ENCODE peak calls at places on chromosomes 4 and X, in six cellular contexts. One of them, this sample, is unnamed.
A peak's percentile ranks its signal among the peaks of the same experiment; 100 is the strongest.

GRCh38 chr4:154064244-154064643 is 275.4 kb upstream of the SFRP2 start:
- DNase-seq in brain microvascular endothelial cell: no peak
- DNase-seq in NB4: no peak
- DNase-seq in psoas muscle: no peak
- DNase-seq in RWPE1: no peak
- DNase-seq in fibroblast of mammary gland: no peak
- DNase-seq in this sample: no peak

GRCh38 chr4:177987896-177988295 is 545.7 kb upstream of the AGA start:
- DNase-seq in brain microvascular endothelial cell: no peak
- DNase-seq in fibroblast of mammary gland: no peak
- DNase-seq in RWPE1: no peak
- DNase-seq in psoas muscle: no peak
- DNase-seq in NB4: no peak
- DNase-seq in this sample: no peak

GRCh38 chr4:139154538-139154937 is 22.5 kb downstream of the ELF2 start:
- DNase-seq in fibroblast of mammary gland: no peak
- DNase-seq in brain microvascular endothelial cell: no peak
- DNase-seq in psoas muscle: no peak
- DNase-seq in NB4: no peak
- DNase-seq in RWPE1: no peak
- DNase-seq in this sample: no peak

GRCh38 chr4:110270492-110271197 is 72.2 kb upstream of the ELOVL6 start:
- DNase-seq in RWPE1: peak; percentile 18
- DNase-seq in psoas muscle: no peak
- DNase-seq in brain microvascular endothelial cell: peak; percentile 66
- DNase-seq in fibroblast of mammary gland: peak; percentile 80
- DNase-seq in NB4: peak; percentile 14
- DNase-seq in this sample: no peak

GRCh38 chr4:108881190-108881589 is 118.3 kb upstream of the ETNPPL start:
- DNase-seq in NB4: no peak
- DNase-seq in psoas muscle: no peak
- DNase-seq in RWPE1: peak; percentile 6
- DNase-seq in fibroblast of mammary gland: peak; percentile 28
- DNase-seq in brain microvascular endothelial cell: peak; percentile 78
- DNase-seq in this sample: no peak

GRCh38 chr4:139887378-139887801 is 221.8 kb downstream of the MGST2 start:
- DNase-seq in NB4: no peak
- DNase-seq in fibroblast of mammary gland: peak; percentile 27
- DNase-seq in brain microvascular endothelial cell: no peak
- DNase-seq in RWPE1: peak; percentile 8
- DNase-seq in psoas muscle: no peak
- DNase-seq in this sample: no peak

GRCh38 chrX:281166-281999 is at the start of gene PLCXD1:
- DNase-seq in RWPE1: no peak
- DNase-seq in psoas muscle: no peak
- DNase-seq in NB4: no peak
- DNase-seq in fibroblast of mammary gland: no peak
- DNase-seq in brain microvascular endothelial cell: no peak
- DNase-seq in this sample: no peak

GRCh38 chr4:20050768-20051167 is 200.9 kb upstream of the SLIT2 start:
- DNase-seq in NB4: no peak
- DNase-seq in brain microvascular endothelial cell: no peak
- DNase-seq in fibroblast of mammary gland: no peak
- DNase-seq in psoas muscle: no peak
- DNase-seq in RWPE1: no peak
- DNase-seq in this sample: no peak

GRCh38 chr4:55004831-55005230 is 120.6 kb downstream of the KDR start:
- DNase-seq in brain microvascular endothelial cell: peak; percentile 9
- DNase-seq in fibroblast of mammary gland: peak; percentile 4
- DNase-seq in RWPE1: no peak
- DNase-seq in psoas muscle: peak; percentile 60
- DNase-seq in NB4: no peak
- DNase-seq in this sample: no peak

GRCh38 chr4:167239627-167240026 is 5.3 kb upstream of the SPOCK3 start:
- DNase-seq in psoas muscle: no peak
- DNase-seq in brain microvascular endothelial cell: no peak
- DNase-seq in fibroblast of mammary gland: no peak
- DNase-seq in RWPE1: no peak
- DNase-seq in NB4: no peak
- DNase-seq in this sample: no peak

GRCh38 chrX:30308263-30309138 is 689 bp downstream of the NR0B1 start:
- DNase-seq in NB4: no peak
- DNase-seq in psoas muscle: peak; percentile 48
- DNase-seq in fibroblast of mammary gland: peak; percentile 15
- DNase-seq in brain microvascular endothelial cell: no peak
- DNase-seq in RWPE1: no peak
- DNase-seq in this sample: no peak

GRCh38 chrX:149453030-149453429 is 52.1 kb downstream of the IDS start:
- DNase-seq in NB4: no peak
- DNase-seq in psoas muscle: no peak
- DNase-seq in RWPE1: peak; percentile 43
- DNase-seq in fibroblast of mammary gland: peak; percentile 68
- DNase-seq in brain microvascular endothelial cell: peak; percentile 57
- DNase-seq in this sample: no peak

GRCh38 chrX:68193234-68193633 is 240.1 kb downstream of the OPHN1 start:
- DNase-seq in NB4: no peak
- DNase-seq in fibroblast of mammary gland: no peak
- DNase-seq in psoas muscle: no peak
- DNase-seq in RWPE1: no peak
- DNase-seq in brain microvascular endothelial cell: no peak
- DNase-seq in this sample: no peak

GRCh38 chr4:6658635-6659075 is 18.2 kb downstream of the MRFAP1 start:
- DNase-seq in NB4: no peak
- DNase-seq in brain microvascular endothelial cell: peak; percentile 4
- DNase-seq in psoas muscle: peak; percentile 63
- DNase-seq in RWPE1: no peak
- DNase-seq in fibroblast of mammary gland: no peak
- DNase-seq in this sample: peak; percentile 66

GRCh38 chrX:39819921-39820849 is 277.6 kb downstream of the BCOR start:
- DNase-seq in RWPE1: no peak
- DNase-seq in brain microvascular endothelial cell: no peak
- DNase-seq in psoas muscle: peak; percentile 52
- DNase-seq in fibroblast of mammary gland: no peak
- DNase-seq in NB4: no peak
- DNase-seq in this sample: no peak

GRCh38 chrX:105610401-105610800 is 211.9 kb upstream of the NRK start:
- DNase-seq in NB4: no peak
- DNase-seq in fibroblast of mammary gland: peak; percentile 37
- DNase-seq in RWPE1: peak; percentile 2
- DNase-seq in brain microvascular endothelial cell: no peak
- DNase-seq in psoas muscle: no peak
- DNase-seq in this sample: no peak

GRCh38 chrX:116490091-116490490 is 27.3 kb upstream of the CT83 start:
- DNase-seq in RWPE1: no peak
- DNase-seq in brain microvascular endothelial cell: no peak
- DNase-seq in NB4: peak; percentile 0
- DNase-seq in fibroblast of mammary gland: peak; percentile 8
- DNase-seq in psoas muscle: no peak
- DNase-seq in this sample: no peak

GRCh38 chr4:127965803-127966175 is 583 bp downstream of the ABHD18 start:
- DNase-seq in RWPE1: peak; percentile 28
- DNase-seq in fibroblast of mammary gland: peak; percentile 12
- DNase-seq in NB4: peak; percentile 64
- DNase-seq in brain microvascular endothelial cell: peak; percentile 14
- DNase-seq in psoas muscle: no peak
- DNase-seq in this sample: no peak

GRCh38 chrX:112641449-112641848 is 38.3 kb downstream of the LHFPL1 start:
- DNase-seq in RWPE1: no peak
- DNase-seq in fibroblast of mammary gland: no peak
- DNase-seq in psoas muscle: no peak
- DNase-seq in NB4: no peak
- DNase-seq in brain microvascular endothelial cell: no peak
- DNase-seq in this sample: no peak

GRCh38 chrX:112645774-112646173 is 34.0 kb downstream of the LHFPL1 start:
- DNase-seq in brain microvascular endothelial cell: no peak
- DNase-seq in RWPE1: no peak
- DNase-seq in NB4: no peak
- DNase-seq in fibroblast of mammary gland: no peak
- DNase-seq in psoas muscle: no peak
- DNase-seq in this sample: no peak

GRCh38 chrX:112644713-112645112 is 35.0 kb downstream of the LHFPL1 start:
- DNase-seq in NB4: no peak
- DNase-seq in RWPE1: no peak
- DNase-seq in fibroblast of mammary gland: no peak
- DNase-seq in psoas muscle: no peak
- DNase-seq in brain microvascular endothelial cell: no peak
- DNase-seq in this sample: no peak

GRCh38 chrX:112642349-112642748 is 37.4 kb downstream of the LHFPL1 start:
- DNase-seq in psoas muscle: no peak
- DNase-seq in fibroblast of mammary gland: peak; percentile 64
- DNase-seq in brain microvascular endothelial cell: peak; percentile 55
- DNase-seq in RWPE1: peak; percentile 19
- DNase-seq in NB4: peak; percentile 50
- DNase-seq in this sample: no peak

DNA sequence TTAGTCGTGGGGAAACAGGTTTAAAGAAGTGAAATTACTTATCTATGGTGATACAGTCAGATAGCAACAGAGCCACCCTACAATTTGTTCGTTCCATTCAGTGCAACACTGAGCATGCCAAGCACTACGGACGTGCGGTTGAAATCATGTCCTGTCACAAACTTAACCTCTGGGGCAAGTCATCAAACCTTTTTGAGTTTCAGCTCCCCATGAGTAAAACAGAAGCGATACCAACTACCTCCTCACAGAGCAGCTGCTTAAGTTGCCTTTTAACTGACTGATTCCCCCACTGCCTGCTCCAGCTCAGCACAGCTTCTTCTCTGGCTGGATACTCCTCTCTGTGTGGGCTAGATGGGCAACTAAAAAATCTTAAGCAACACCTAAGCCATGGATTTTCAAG is 36.0 kb downstream of the LHFPL1 start:
- DNase-seq in psoas muscle: no peak
- DNase-seq in fibroblast of mammary gland: no peak
- DNase-seq in RWPE1: no peak
- DNase-seq in brain microvascular endothelial cell: no peak
- DNase-seq in NB4: no peak
- DNase-seq in this sample: no peak
- TF ChIP-seq CTCF in psoas muscle: no peak
- TF ChIP-seq CTCF in fibroblast of mammary gland: no peak
- TF ChIP-seq CTCF in RWPE1: no peak
- TF ChIP-seq CTCF in brain microvascular endothelial cell: no peak
- TF ChIP-seq CTCF in NB4: no peak
- TF ChIP-seq CTCF in this sample: no peak

DNA sequence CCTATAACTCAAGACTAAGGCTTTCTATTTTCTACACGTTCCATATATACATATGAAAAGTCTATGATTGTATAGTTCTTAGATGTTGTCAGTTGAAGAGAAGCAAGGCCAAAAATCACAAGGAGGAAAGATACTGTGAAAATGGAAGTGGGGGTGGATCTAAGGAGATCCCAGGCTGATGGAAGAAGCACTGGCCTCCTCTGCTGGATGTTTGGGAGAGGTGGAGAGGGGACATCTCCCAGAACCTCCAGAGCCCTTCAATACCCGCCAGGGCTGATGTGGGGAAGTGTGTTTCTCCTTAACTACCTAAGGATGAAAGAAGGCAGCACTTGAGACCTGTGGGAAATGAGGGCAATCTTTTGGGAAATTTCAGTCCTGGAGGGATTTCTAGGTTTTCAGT is 67.4 kb downstream of the RASGEF1B start:
- DNase-seq in RWPE1: no peak
- DNase-seq in psoas muscle: no peak
- DNase-seq in NB4: no peak
- DNase-seq in fibroblast of mammary gland: peak; percentile 5
- DNase-seq in brain microvascular endothelial cell: no peak
- DNase-seq in this sample: no peak
- TF ChIP-seq CTCF in RWPE1: no peak
- TF ChIP-seq CTCF in psoas muscle: no peak
- TF ChIP-seq CTCF in NB4: no peak
- TF ChIP-seq CTCF in fibroblast of mammary gland: peak; percentile 22
- TF ChIP-seq CTCF in brain microvascular endothelial cell: peak; percentile 16
- TF ChIP-seq CTCF in this sample: no peak

DNA sequence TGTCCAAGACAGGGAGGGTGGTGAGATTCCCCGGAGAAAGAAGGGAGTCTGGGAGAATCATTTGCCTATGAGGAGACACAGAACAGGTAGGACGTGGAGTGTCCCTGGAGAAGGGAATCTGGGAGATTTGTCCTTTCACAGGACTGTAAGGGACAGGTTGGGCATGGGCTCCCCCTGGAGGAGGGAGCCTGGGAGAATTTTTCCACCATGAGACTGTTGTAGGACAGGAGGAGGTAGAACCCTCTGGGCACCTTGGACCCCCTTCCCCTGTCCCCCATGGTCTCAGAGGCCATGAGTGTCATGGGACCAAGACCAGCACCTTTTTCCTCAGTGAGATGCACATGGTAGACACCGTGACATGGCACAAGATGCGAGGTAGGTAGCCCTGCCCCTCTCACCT is 2.8 kb downstream of the PORCN start:
- DNase-seq in fibroblast of mammary gland: no peak
- DNase-seq in psoas muscle: no peak
- DNase-seq in brain microvascular endothelial cell: no peak
- DNase-seq in RWPE1: no peak
- DNase-seq in NB4: no peak
- DNase-seq in this sample: no peak
- TF ChIP-seq CTCF in fibroblast of mammary gland: peak; percentile 41
- TF ChIP-seq CTCF in psoas muscle: no peak
- TF ChIP-seq CTCF in brain microvascular endothelial cell: peak; percentile 68
- TF ChIP-seq CTCF in RWPE1: no peak
- TF ChIP-seq CTCF in NB4: peak; percentile 52
- TF ChIP-seq CTCF in this sample: no peak

GRCh38 chr4:17618926-17619325 is 4.5 kb downstream of the MED28 start:
- DNase-seq in NB4: peak; percentile 25
- DNase-seq in fibroblast of mammary gland: peak; percentile 20
- DNase-seq in psoas muscle: no peak
- DNase-seq in RWPE1: no peak
- DNase-seq in brain microvascular endothelial cell: no peak
- DNase-seq in this sample: no peak

GRCh38 chr4:17619416-17620105 is 5.1 kb downstream of the MED28 start:
- DNase-seq in brain microvascular endothelial cell: peak; percentile 59
- DNase-seq in RWPE1: no peak
- DNase-seq in fibroblast of mammary gland: peak; percentile 88
- DNase-seq in NB4: no peak
- DNase-seq in psoas muscle: peak; percentile 69
- DNase-seq in this sample: no peak

GRCh38 chr4:17616283-17616682 is 1.8 kb downstream of the MED28 start:
- DNase-seq in brain microvascular endothelial cell: no peak
- DNase-seq in RWPE1: no peak
- DNase-seq in fibroblast of mammary gland: no peak
- DNase-seq in NB4: peak; percentile 56
- DNase-seq in psoas muscle: no peak
- DNase-seq in this sample: no peak

GRCh38 chr4:17613761-17614415 is 553 bp upstream of the MED28 start:
- DNase-seq in psoas muscle: no peak
- DNase-seq in brain microvascular endothelial cell: peak; percentile 64
- DNase-seq in NB4: peak; percentile 72
- DNase-seq in RWPE1: peak; percentile 39
- DNase-seq in fibroblast of mammary gland: peak; percentile 87
- DNase-seq in this sample: no peak

GRCh38 chr4:17614416-17615299 is at the start of gene MED28:
- DNase-seq in NB4: peak; percentile 97
- DNase-seq in brain microvascular endothelial cell: peak; percentile 96
- DNase-seq in fibroblast of mammary gland: peak; percentile 95
- DNase-seq in RWPE1: peak; percentile 95
- DNase-seq in psoas muscle: peak; percentile 98
- DNase-seq in this sample: peak; percentile 96
- TF ChIP-seq CTCF in NB4: no peak
- TF ChIP-seq CTCF in brain microvascular endothelial cell: peak; percentile 26
- TF ChIP-seq CTCF in fibroblast of mammary gland: no peak
- TF ChIP-seq CTCF in RWPE1: no peak
- TF ChIP-seq CTCF in psoas muscle: no peak
- TF ChIP-seq CTCF in this sample: peak; percentile 16